ENCODE peak calls at places on chromosomes 11 and 22, in four cellular contexts. P is HCT116, Z is HepG2, K is K562. J is an unnamed sample.

GRCh38 chr22:47423861-47424820 is 661.7 kb downstream of the TBC1D22A start:
- DNase-seq in Z (no peak), P (no peak), K (no peak), J (no peak)

GRCh38 chr11:66856496-66857233 is at the start of gene LRFN4:
- DNase-seq in K (peak), Z (no peak), P (no peak), J (peak)

GRCh38 chr11:23278121-23278520 is 417.8 kb upstream of the CCDC179 start:
- DNase-seq in K (no peak), Z (no peak), P (no peak), J (no peak)

GRCh38 chr11:45857834-45858492 is 10.7 kb downstream of the CRY2 start:
- DNase-seq in K (no peak), Z (no peak), P (no peak), J (no peak)

GRCh38 chr11:102940714-102941588 is 14.6 kb downstream of the MMP13 start:
- DNase-seq in K (peak), P (peak), Z (peak), J (peak)

GRCh38 chr22:20131856-20132685 is 467 bp downstream of the ZDHHC8 start:
- DNase-seq in P (no peak), Z (no peak), K (peak), J (no peak)

GRCh38 chr11:82701847-82702520 is 31.7 kb downstream of the FAM181B start:
- DNase-seq in Z (peak), P (peak), K (peak), J (peak)

GRCh38 chr22:23833911-23834317 is 4.9 kb downstream of the DERL3 start:
- DNase-seq in P (no peak), Z (no peak), K (no peak), J (no peak)

GRCh38 chr11:72582206-72583176 is 91.7 kb downstream of the PDE2A start:
- DNase-seq in Z (no peak), K (no peak), P (no peak), J (no peak)

GRCh38 chr11:12587333-12587997 is 86.8 kb upstream of the TEAD1 start:
- DNase-seq in P (no peak), K (no peak), Z (no peak), J (peak)

GRCh38 chr11:61510980-61511373 is 2.4 kb downstream of the LRRC10B start:
- DNase-seq in Z (no peak), P (no peak), K (no peak), J (no peak)

GRCh38 chr11:68471360-68472340 is 11.1 kb downstream of the PPP6R3 start:
- DNase-seq in K (no peak), P (no peak), Z (no peak), J (no peak)

GRCh38 chr11:61752925-61753551 is 602 bp downstream of the MYRF start:
- DNase-seq in Z (no peak), K (no peak), P (no peak), J (no peak)

GRCh38 chr11:11969380-11970215 is 38.8 kb downstream of the DKK3 start:
- DNase-seq in K (no peak), P (no peak), Z (no peak), J (no peak)

GRCh38 chr22:49867303-49868250 is 13.9 kb downstream of the ZBED4 start:
- DNase-seq in K (no peak), Z (peak), P (no peak), J (no peak)

GRCh38 chr11:23688835-23689234 is 808.0 kb upstream of the LUZP2 start:
- DNase-seq in K (no peak), Z (no peak), P (no peak), J (no peak)

GRCh38 chr11:77435972-77436371 is 37.9 kb downstream of the PAK1 start:
- DNase-seq in K (no peak), Z (no peak), P (no peak), J (no peak)
- TF ChIP-seq JUND in K (no peak), Z (no peak), P (no peak), J (no peak)

GRCh38 chr22:37547249-37547741 is 13.0 kb upstream of the CDC42EP1 start:
- DNase-seq in P (no peak), Z (no peak), K (no peak), J (no peak)

GRCh38 chr22:37544955-37545702 is 15.2 kb upstream of the CDC42EP1 start:
- DNase-seq in Z (peak), P (no peak), K (peak), J (peak)

GRCh38 chr22:37546436-37547248 is 13.6 kb upstream of the CDC42EP1 start:
- DNase-seq in P (no peak), K (no peak), Z (peak), J (no peak)

GRCh38 chr22:37542959-37543358 is 17.3 kb upstream of the CDC42EP1 start:
- DNase-seq in P (no peak), Z (no peak), K (no peak), J (no peak)

DNA sequence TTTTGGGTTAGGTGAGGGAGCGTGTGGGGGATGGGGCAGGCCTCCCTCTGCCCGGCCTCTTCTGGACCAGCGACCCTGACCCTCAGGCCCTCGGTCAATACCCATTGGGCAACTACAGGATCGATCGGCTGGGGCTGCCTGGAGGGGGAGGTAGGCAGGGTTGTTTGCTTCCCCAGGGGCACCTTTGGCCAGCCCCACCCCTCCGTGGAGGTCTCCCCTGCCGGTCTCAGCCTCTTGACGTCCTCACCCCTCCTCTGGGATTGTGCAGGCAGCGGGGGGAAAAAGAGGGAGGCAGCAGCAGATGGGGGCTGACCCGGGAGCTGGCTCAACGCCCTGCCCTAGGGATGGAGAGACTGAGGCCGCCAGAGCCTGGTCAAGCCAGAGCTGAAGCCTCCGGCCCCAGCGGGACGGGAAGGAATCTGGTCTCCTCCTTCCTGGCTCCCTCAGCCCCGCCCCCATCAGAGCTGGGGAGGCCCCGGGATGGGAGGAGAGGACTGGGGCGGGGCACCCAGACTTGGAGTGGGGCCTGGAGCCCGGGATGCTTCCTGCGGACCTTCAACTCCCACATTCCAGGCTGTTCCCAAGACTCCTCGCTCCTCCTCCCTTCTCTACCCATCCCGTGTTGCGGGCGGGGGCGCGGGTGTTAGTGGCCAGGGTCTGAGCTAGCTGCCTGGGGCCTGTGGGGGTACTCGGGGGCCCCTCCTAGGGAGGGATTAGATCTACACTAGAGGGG is 14.4 kb upstream of the CDC42EP1 start:
- DNase-seq in Z (peak), K (no peak), P (no peak), J (peak)
- TF ChIP-seq JUND in Z (peak), K (no peak), P (no peak), J (no peak)

GRCh38 chr11:62889126-62889483 is 8.4 kb downstream of the SLC3A2 start:
- DNase-seq in K (no peak), P (no peak), Z (no peak), J (no peak)

GRCh38 chr11:62888406-62888805 is 7.7 kb downstream of the SLC3A2 start:
- DNase-seq in K (no peak), P (no peak), Z (no peak), J (no peak)

GRCh38 chr11:62885137-62885536 is 4.4 kb downstream of the SLC3A2 start:
- DNase-seq in K (no peak), P (no peak), Z (no peak), J (no peak)

GRCh38 chr11:62892077-62892922 is 11.6 kb downstream of the SLC3A2 start:
- DNase-seq in P (no peak), Z (no peak), K (peak), J (no peak)

DNA sequence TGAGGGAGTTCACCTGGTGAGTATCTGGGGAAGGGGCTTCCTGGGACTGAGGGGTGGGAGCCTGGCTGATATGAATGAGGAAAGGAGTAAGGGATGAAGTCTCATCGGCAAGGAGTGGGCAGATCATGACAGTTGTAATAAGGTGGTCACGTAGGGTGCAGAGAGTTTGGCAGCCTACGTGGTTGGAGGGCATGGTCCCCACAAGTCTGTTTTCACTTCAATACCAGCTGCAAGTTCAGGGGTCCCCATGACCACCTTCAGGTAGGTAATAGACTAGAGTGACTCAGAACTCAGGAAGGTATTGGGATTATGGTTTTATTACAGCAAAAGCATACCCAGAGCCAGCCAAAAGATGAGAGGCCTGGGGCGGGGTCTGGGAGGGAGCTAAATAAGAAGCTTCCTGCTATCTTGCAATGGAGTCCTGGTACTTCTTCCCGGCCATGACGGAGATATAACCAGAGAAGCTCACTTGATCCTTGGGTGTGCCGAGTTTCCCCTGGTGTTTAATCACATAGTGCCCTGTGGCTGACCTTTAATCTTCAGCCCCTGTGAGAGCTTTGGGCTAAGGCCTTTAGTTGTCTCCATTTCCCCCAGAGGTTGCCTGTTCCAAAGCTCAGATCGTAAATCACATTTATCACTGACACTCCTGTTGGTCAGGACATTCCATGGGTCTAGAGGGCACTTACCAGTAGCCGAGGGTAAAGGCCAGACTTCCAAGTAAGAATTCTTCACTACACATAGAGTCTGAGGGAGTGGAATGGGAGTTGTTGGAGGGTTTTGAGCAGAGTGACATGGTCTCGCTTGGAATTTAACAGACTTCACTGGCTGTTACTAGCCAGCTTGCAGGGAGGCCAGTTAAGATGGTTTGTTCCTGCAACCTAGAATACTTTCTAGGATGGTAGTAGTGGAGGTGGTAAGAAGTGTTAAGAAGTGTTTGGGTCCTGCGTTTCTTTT is 9.1 kb downstream of the SLC3A2 start:
- DNase-seq in Z (peak), K (peak), P (no peak), J (no peak)
- TF ChIP-seq JUND in Z (no peak), K (peak), P (peak), J (no peak)

DNA sequence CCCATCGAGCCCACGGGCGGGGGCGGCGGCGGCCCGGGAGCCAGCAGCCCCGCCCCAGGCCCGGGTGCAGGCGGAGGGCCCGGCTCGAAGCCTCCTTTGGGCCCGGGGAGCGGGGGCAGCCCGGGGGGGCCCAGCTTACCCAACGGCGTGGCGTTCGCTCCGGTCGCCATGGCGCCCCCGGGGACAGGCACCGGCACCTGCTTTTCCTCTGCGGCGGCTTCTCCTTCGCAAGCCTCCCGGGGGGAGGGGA is 194 bp downstream of the SF1 start:
- DNase-seq in K (peak), Z (no peak), P (no peak), J (no peak)
- TF ChIP-seq JUND in K (no peak), Z (no peak), P (no peak), J (no peak)

DNA sequence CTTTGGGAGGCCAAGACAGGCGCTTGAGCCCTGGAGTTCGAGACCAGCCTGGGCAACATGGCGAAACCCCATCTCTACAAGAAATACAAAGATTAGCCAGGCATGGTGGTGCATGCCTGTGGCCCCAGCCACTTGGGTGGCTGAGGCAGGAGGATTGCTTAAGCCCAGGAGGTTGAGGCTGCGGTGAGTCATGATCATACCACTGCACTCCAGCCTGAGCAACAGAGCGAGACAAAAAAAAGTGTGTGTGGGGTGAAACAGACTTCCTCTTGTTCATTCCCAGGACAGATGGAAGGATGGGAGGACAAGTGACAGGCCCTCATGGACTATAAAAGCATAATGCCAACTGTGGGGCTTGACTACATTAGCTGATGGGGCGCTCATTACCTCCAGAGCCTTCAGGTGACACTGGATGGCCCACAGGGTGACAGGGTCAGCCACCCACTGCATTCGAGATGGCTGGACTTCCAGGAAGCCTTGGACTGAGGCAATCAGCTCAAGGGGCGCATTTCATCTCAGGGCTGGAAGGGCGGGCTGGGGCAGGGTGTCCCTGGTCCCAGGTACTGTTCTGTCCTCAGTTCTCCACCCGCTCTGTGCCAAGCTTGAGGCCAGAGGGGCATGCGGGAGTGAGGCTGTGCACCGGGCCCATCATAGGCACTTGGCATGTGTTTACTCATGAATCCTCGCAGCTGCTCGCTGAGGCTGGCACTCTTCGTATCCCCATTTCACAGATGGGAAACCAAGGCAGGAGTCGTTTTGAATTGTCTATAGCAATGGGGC is 12.5 kb downstream of the NPTXR start:
- DNase-seq in P (no peak), Z (no peak), K (no peak), J (no peak)
- TF ChIP-seq JUND in P (no peak), Z (no peak), K (no peak), J (no peak)

GRCh38 chr22:29715705-29716104 is 4.1 kb upstream of the CABP7 start:
- DNase-seq in K (no peak), P (no peak), Z (no peak), J (no peak)

GRCh38 chr22:29717789-29718188 is 2.0 kb upstream of the CABP7 start:
- DNase-seq in P (no peak), Z (no peak), K (no peak), J (no peak)

GRCh38 chr22:29718949-29719893 is 582 bp upstream of the CABP7 start:
- DNase-seq in K (no peak), Z (no peak), P (no peak), J (no peak)

GRCh38 chr22:29715240-29715639 is 4.6 kb upstream of the CABP7 start:
- DNase-seq in K (no peak), P (no peak), Z (no peak), J (no peak)

GRCh38 chr22:29716814-29717213 is 3.0 kb upstream of the CABP7 start:
- DNase-seq in K (peak), P (peak), Z (peak), J (peak)
- TF ChIP-seq JUND in K (no peak), P (no peak), Z (no peak), J (no peak)

GRCh38 chr11:112822478-112823274 is 138.5 kb upstream of the NCAM1 start:
- DNase-seq in P (no peak), K (no peak), Z (no peak), J (no peak)
- TF ChIP-seq JUND in P (no peak), K (no peak), Z (no peak), J (no peak)

J was measured in T47D.